ENCODE peak calls at places on chromosomes 3 and 15, in seven cellular contexts. One of them, this sample, is unnamed.

GRCh38 chr3:101255441-101255840 is 64.9 kb downstream of the IMPG2 start:
- DNase-seq in CD4-positive, alpha-beta T cell: no peak
- DNase-seq in A549: no peak
- DNase-seq in kidney epithelial cell: no peak
- DNase-seq in fibroblast of the aortic adventitia: no peak
- DNase-seq in activated CD8-positive, alpha-beta T cell treated with anti-CD3 and anti-CD28 coated beads for 36 hours: no peak
- DNase-seq in tibial nerve: no peak
- DNase-seq in this sample: no peak

GRCh38 chr3:42179110-42179725 is 86.8 kb downstream of the CCK start:
- DNase-seq in CD4-positive, alpha-beta T cell: no peak
- DNase-seq in A549: peak; percentile 71
- DNase-seq in kidney epithelial cell: peak; percentile 85
- DNase-seq in fibroblast of the aortic adventitia: peak; percentile 87
- DNase-seq in activated CD8-positive, alpha-beta T cell treated with anti-CD3 and anti-CD28 coated beads for 36 hours: peak; percentile 17
- DNase-seq in tibial nerve: peak; percentile 20
- DNase-seq in this sample: peak; percentile 67

GRCh38 chr15:35757323-35757722 is 211.4 kb upstream of the DPH6 start:
- DNase-seq in CD4-positive, alpha-beta T cell: no peak
- DNase-seq in A549: no peak
- DNase-seq in kidney epithelial cell: no peak
- DNase-seq in fibroblast of the aortic adventitia: no peak
- DNase-seq in activated CD8-positive, alpha-beta T cell treated with anti-CD3 and anti-CD28 coated beads for 36 hours: no peak
- DNase-seq in tibial nerve: no peak
- DNase-seq in this sample: no peak

GRCh38 chr3:30581067-30581585 is 25.3 kb upstream of the TGFBR2 start:
- DNase-seq in CD4-positive, alpha-beta T cell: no peak
- DNase-seq in A549: no peak
- DNase-seq in kidney epithelial cell: no peak
- DNase-seq in fibroblast of the aortic adventitia: no peak
- DNase-seq in activated CD8-positive, alpha-beta T cell treated with anti-CD3 and anti-CD28 coated beads for 36 hours: no peak
- DNase-seq in tibial nerve: no peak
- DNase-seq in this sample: no peak

GRCh38 chr3:157445897-157446296 is 9.2 kb downstream of the PTX3 start:
- DNase-seq in CD4-positive, alpha-beta T cell: no peak
- DNase-seq in A549: no peak
- DNase-seq in kidney epithelial cell: no peak
- DNase-seq in fibroblast of the aortic adventitia: peak; percentile 81
- DNase-seq in activated CD8-positive, alpha-beta T cell treated with anti-CD3 and anti-CD28 coated beads for 36 hours: no peak
- DNase-seq in tibial nerve: no peak
- DNase-seq in this sample: no peak

GRCh38 chr15:75228787-75229186 is 27.1 kb downstream of the C15orf39 start:
- DNase-seq in CD4-positive, alpha-beta T cell: no peak
- DNase-seq in A549: no peak
- DNase-seq in kidney epithelial cell: no peak
- DNase-seq in fibroblast of the aortic adventitia: no peak
- DNase-seq in activated CD8-positive, alpha-beta T cell treated with anti-CD3 and anti-CD28 coated beads for 36 hours: no peak
- DNase-seq in tibial nerve: no peak
- DNase-seq in this sample: no peak

GRCh38 chr3:144104146-144104545 is 132.5 kb downstream of the DIPK2A start:
- DNase-seq in CD4-positive, alpha-beta T cell: no peak
- DNase-seq in A549: no peak
- DNase-seq in kidney epithelial cell: no peak
- DNase-seq in fibroblast of the aortic adventitia: no peak
- DNase-seq in activated CD8-positive, alpha-beta T cell treated with anti-CD3 and anti-CD28 coated beads for 36 hours: no peak
- DNase-seq in tibial nerve: no peak
- DNase-seq in this sample: no peak

GRCh38 chr15:37032091-37032775 is 68.1 kb downstream of the MEIS2 start:
- DNase-seq in CD4-positive, alpha-beta T cell: no peak
- DNase-seq in A549: no peak
- DNase-seq in kidney epithelial cell: no peak
- DNase-seq in fibroblast of the aortic adventitia: peak; percentile 15
- DNase-seq in activated CD8-positive, alpha-beta T cell treated with anti-CD3 and anti-CD28 coated beads for 36 hours: no peak
- DNase-seq in tibial nerve: no peak
- DNase-seq in this sample: no peak

GRCh38 chr15:92164327-92165000 is 229.2 kb upstream of the ST8SIA2 start:
- DNase-seq in CD4-positive, alpha-beta T cell: no peak
- DNase-seq in A549: no peak
- DNase-seq in kidney epithelial cell: no peak
- DNase-seq in fibroblast of the aortic adventitia: peak; percentile 2
- DNase-seq in activated CD8-positive, alpha-beta T cell treated with anti-CD3 and anti-CD28 coated beads for 36 hours: no peak
- DNase-seq in tibial nerve: no peak
- DNase-seq in this sample: peak; percentile 40

GRCh38 chr3:71991051-71991450 is 206.1 kb upstream of the PROK2 start:
- DNase-seq in CD4-positive, alpha-beta T cell: no peak
- DNase-seq in A549: no peak
- DNase-seq in kidney epithelial cell: no peak
- DNase-seq in fibroblast of the aortic adventitia: no peak
- DNase-seq in activated CD8-positive, alpha-beta T cell treated with anti-CD3 and anti-CD28 coated beads for 36 hours: no peak
- DNase-seq in tibial nerve: no peak
- DNase-seq in this sample: no peak

GRCh38 chr15:67120839-67121540 is 55.6 kb downstream of the SMAD3 start:
- DNase-seq in CD4-positive, alpha-beta T cell: peak; percentile 76
- DNase-seq in A549: peak; percentile 90
- DNase-seq in kidney epithelial cell: no peak
- DNase-seq in fibroblast of the aortic adventitia: peak; percentile 93
- DNase-seq in activated CD8-positive, alpha-beta T cell treated with anti-CD3 and anti-CD28 coated beads for 36 hours: peak; percentile 93
- DNase-seq in tibial nerve: peak; percentile 77
- DNase-seq in this sample: peak; percentile 74

GRCh38 chr3:49901351-49902339 is 2.0 kb downstream of the MST1R start:
- DNase-seq in CD4-positive, alpha-beta T cell: no peak
- DNase-seq in A549: no peak
- DNase-seq in kidney epithelial cell: no peak
- DNase-seq in fibroblast of the aortic adventitia: peak; percentile 32
- DNase-seq in activated CD8-positive, alpha-beta T cell treated with anti-CD3 and anti-CD28 coated beads for 36 hours: no peak
- DNase-seq in tibial nerve: no peak
- DNase-seq in this sample: no peak

GRCh38 chr3:194130807-194131589 is 5.0 kb upstream of the HES1 start:
- DNase-seq in CD4-positive, alpha-beta T cell: no peak
- DNase-seq in A549: peak; percentile 74
- DNase-seq in kidney epithelial cell: no peak
- DNase-seq in fibroblast of the aortic adventitia: no peak
- DNase-seq in activated CD8-positive, alpha-beta T cell treated with anti-CD3 and anti-CD28 coated beads for 36 hours: peak; percentile 24
- DNase-seq in tibial nerve: no peak
- DNase-seq in this sample: no peak

GRCh38 chr3:16801698-16802097 is 83.1 kb upstream of the PLCL2 start:
- DNase-seq in CD4-positive, alpha-beta T cell: no peak
- DNase-seq in A549: no peak
- DNase-seq in kidney epithelial cell: no peak
- DNase-seq in fibroblast of the aortic adventitia: no peak
- DNase-seq in activated CD8-positive, alpha-beta T cell treated with anti-CD3 and anti-CD28 coated beads for 36 hours: peak; percentile 13
- DNase-seq in tibial nerve: no peak
- DNase-seq in this sample: no peak

GRCh38 chr3:158728851-158729250 is 3.4 kb downstream of the RARRES1 start:
- DNase-seq in CD4-positive, alpha-beta T cell: no peak
- DNase-seq in A549: no peak
- DNase-seq in kidney epithelial cell: no peak
- DNase-seq in fibroblast of the aortic adventitia: peak; percentile 75
- DNase-seq in activated CD8-positive, alpha-beta T cell treated with anti-CD3 and anti-CD28 coated beads for 36 hours: no peak
- DNase-seq in tibial nerve: no peak
- DNase-seq in this sample: no peak

GRCh38 chr15:43237842-43238470 is 17.1 kb upstream of the EPB42 start:
- DNase-seq in CD4-positive, alpha-beta T cell: no peak
- DNase-seq in A549: no peak
- DNase-seq in kidney epithelial cell: no peak
- DNase-seq in fibroblast of the aortic adventitia: no peak
- DNase-seq in activated CD8-positive, alpha-beta T cell treated with anti-CD3 and anti-CD28 coated beads for 36 hours: no peak
- DNase-seq in tibial nerve: no peak
- DNase-seq in this sample: no peak

DNA sequence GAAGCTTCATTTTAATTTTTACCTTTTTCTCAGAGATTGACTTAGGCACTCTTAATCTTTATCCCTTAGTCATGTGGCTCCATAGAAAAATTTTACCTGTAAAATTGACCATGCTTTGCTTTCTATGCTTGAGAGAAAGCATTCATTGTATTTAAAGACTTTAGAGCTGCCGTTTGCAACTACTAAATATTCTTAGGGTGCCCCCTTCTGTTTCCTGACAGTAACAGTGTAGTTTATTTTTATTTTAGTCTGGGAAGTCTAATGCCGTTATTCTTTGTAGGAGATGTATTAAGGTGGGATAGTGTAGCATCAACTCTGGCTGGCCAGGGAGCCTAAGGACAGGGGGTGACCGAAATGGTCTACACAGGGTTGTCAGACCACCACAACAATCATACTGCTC is 84.5 kb upstream of the SYNPR start:
- DNase-seq in CD4-positive, alpha-beta T cell: no peak
- DNase-seq in A549: no peak
- DNase-seq in kidney epithelial cell: no peak
- DNase-seq in fibroblast of the aortic adventitia: peak; percentile 32
- DNase-seq in activated CD8-positive, alpha-beta T cell treated with anti-CD3 and anti-CD28 coated beads for 36 hours: no peak
- DNase-seq in tibial nerve: no peak
- DNase-seq in this sample: no peak
- TF ChIP-seq CTCF in CD4-positive, alpha-beta T cell: no peak
- TF ChIP-seq CTCF in A549: peak; percentile 24
- TF ChIP-seq CTCF in kidney epithelial cell: peak; percentile 45
- TF ChIP-seq CTCF in fibroblast of the aortic adventitia: peak; percentile 42
- TF ChIP-seq CTCF in activated CD8-positive, alpha-beta T cell treated with anti-CD3 and anti-CD28 coated beads for 36 hours: no peak
- TF ChIP-seq CTCF in tibial nerve: no peak
- TF ChIP-seq CTCF in this sample: peak; percentile 37

DNA sequence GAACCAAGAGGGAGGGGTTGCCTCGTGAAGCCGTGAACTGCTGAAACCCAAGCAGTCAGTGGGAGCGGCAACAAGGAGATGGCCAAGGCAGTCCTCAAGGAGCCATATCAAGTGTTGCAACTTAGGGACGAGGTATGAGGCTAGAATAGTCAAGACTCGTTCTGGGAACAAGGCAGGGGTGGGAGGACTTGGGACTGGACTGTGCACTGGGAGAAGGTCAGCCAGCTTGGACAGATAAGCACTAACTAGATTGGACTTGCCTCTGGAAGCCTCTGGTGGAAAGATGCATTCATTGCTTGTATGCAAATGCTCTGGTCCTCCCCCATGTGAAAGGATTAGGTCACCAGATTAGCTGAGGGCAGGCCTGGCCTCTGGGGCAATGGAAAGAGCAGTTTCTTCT is 123.3 kb upstream of the CTNNB1 start:
- DNase-seq in CD4-positive, alpha-beta T cell: no peak
- DNase-seq in A549: no peak
- DNase-seq in kidney epithelial cell: no peak
- DNase-seq in fibroblast of the aortic adventitia: peak; percentile 2
- DNase-seq in activated CD8-positive, alpha-beta T cell treated with anti-CD3 and anti-CD28 coated beads for 36 hours: no peak
- DNase-seq in tibial nerve: peak; percentile 18
- DNase-seq in this sample: no peak
- TF ChIP-seq CTCF in CD4-positive, alpha-beta T cell: no peak
- TF ChIP-seq CTCF in A549: no peak
- TF ChIP-seq CTCF in kidney epithelial cell: no peak
- TF ChIP-seq CTCF in fibroblast of the aortic adventitia: no peak
- TF ChIP-seq CTCF in activated CD8-positive, alpha-beta T cell treated with anti-CD3 and anti-CD28 coated beads for 36 hours: no peak
- TF ChIP-seq CTCF in tibial nerve: no peak
- TF ChIP-seq CTCF in this sample: no peak

DNA sequence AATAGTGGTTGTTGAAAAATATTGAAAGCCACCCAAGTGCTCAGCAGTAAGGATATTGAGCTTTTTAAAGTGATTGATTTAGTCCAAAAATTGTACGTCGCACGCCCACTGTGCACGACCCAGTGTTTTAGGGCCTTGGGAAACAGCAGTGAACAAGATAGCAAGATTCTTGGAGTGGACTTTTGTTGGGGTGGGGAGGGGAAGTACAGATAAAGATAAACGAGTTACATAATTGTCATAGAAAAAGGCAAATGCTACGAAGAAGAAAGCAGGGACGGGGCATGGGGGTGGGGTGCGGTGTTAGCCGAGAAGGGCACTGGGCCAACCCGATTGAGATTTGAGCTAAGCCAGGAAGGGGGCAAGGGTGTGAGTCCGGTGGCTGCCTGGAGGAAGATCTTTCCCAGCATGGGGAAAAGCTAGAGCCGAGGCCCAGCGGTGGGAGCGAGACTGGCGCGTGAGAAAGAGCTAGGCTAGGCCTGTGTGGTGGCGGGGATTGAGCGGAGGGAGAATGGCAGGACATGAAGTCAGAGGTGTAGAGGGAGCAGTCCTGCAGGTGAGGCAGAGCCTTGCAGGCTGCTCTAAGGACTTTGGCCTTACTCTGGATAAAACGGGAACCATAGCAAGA is 454 bp downstream of the HTD2 start:
- DNase-seq in CD4-positive, alpha-beta T cell: peak; percentile 5
- DNase-seq in A549: peak; percentile 40
- DNase-seq in kidney epithelial cell: no peak
- DNase-seq in fibroblast of the aortic adventitia: no peak
- DNase-seq in activated CD8-positive, alpha-beta T cell treated with anti-CD3 and anti-CD28 coated beads for 36 hours: peak; percentile 49
- DNase-seq in tibial nerve: peak; percentile 17
- DNase-seq in this sample: no peak
- TF ChIP-seq CTCF in CD4-positive, alpha-beta T cell: no peak
- TF ChIP-seq CTCF in A549: no peak
- TF ChIP-seq CTCF in kidney epithelial cell: peak; percentile 24
- TF ChIP-seq CTCF in fibroblast of the aortic adventitia: peak; percentile 34
- TF ChIP-seq CTCF in activated CD8-positive, alpha-beta T cell treated with anti-CD3 and anti-CD28 coated beads for 36 hours: no peak
- TF ChIP-seq CTCF in tibial nerve: no peak
- TF ChIP-seq CTCF in this sample: no peak

GRCh38 chr15:45795487-45796069 is 160.7 kb downstream of the SQOR start:
- DNase-seq in CD4-positive, alpha-beta T cell: no peak
- DNase-seq in A549: peak; percentile 40
- DNase-seq in kidney epithelial cell: peak; percentile 50
- DNase-seq in fibroblast of the aortic adventitia: peak; percentile 11
- DNase-seq in activated CD8-positive, alpha-beta T cell treated with anti-CD3 and anti-CD28 coated beads for 36 hours: peak; percentile 23
- DNase-seq in tibial nerve: no peak
- DNase-seq in this sample: no peak
- TF ChIP-seq CTCF in CD4-positive, alpha-beta T cell: no peak
- TF ChIP-seq CTCF in A549: peak; percentile 46
- TF ChIP-seq CTCF in kidney epithelial cell: peak; percentile 74
- TF ChIP-seq CTCF in fibroblast of the aortic adventitia: peak; percentile 34
- TF ChIP-seq CTCF in activated CD8-positive, alpha-beta T cell treated with anti-CD3 and anti-CD28 coated beads for 36 hours: peak; percentile 65
- TF ChIP-seq CTCF in tibial nerve: no peak
- TF ChIP-seq CTCF in this sample: peak; percentile 25

This sample was measured in AG04449.